ENCODE peak calls at places on chromosomes 7 and 10, in nine cellular contexts. M, Q, E, P, H, T, Y, G and W are unnamed samples.

GRCh38 chr7:80150621-80151273 is 16.1 kb downstream of the GNAI1 start:
- DNase-seq in T (no peak), Y (no peak), G (no peak), P (no peak), M (peak), E (no peak), Q (no peak), H (no peak), W (peak)

GRCh38 chr7:110253083-110253482 is 837.8 kb upstream of the LRRN3 start:
- DNase-seq in Y (no peak), G (no peak), T (no peak), M (no peak), Q (no peak), H (no peak), P (no peak), E (no peak), W (no peak)

GRCh38 chr10:75042292-75042974 is 69.0 kb upstream of the SAMD8 start:
- DNase-seq in M (peak), Y (no peak), T (no peak), H (peak), P (no peak), E (no peak), Q (no peak), G (no peak), W (peak)

GRCh38 chr10:102119417-102120141 is 589 bp downstream of the LDB1 start:
- DNase-seq in T (no peak), M (peak), P (peak), Y (peak), Q (peak), H (peak), G (peak), E (peak), W (peak)

GRCh38 chr7:138753611-138754010 is 44.2 kb upstream of the TMEM213 start:
- DNase-seq in Q (no peak), H (no peak), G (no peak), M (no peak), E (no peak), T (no peak), P (no peak), Y (no peak), W (no peak)

GRCh38 chr7:22156205-22156604 is 200.7 kb downstream of the RAPGEF5 start:
- DNase-seq in H (no peak), E (no peak), M (peak), G (no peak), T (no peak), P (no peak), Q (no peak), Y (no peak), W (peak)

GRCh38 chr10:31820096-31820495 is 108.5 kb downstream of the ARHGAP12 start:
- DNase-seq in P (no peak), E (no peak), Q (no peak), H (no peak), G (no peak), Y (no peak), T (no peak), M (no peak), W (no peak)

GRCh38 chr10:64682043-64682442 is 1160.8 kb downstream of the REEP3 start:
- DNase-seq in T (no peak), Q (no peak), Y (no peak), P (no peak), H (no peak), E (no peak), G (no peak), M (no peak), W (peak)

GRCh38 chr10:82288461-82288881 is 413.5 kb downstream of the NRG3 start:
- DNase-seq in Q (no peak), G (no peak), T (no peak), M (peak), P (peak), E (no peak), H (no peak), Y (no peak), W (no peak)

GRCh38 chr10:13187135-13187534 is 25.8 kb downstream of the MCM10 start:
- DNase-seq in P (no peak), T (no peak), M (no peak), Y (no peak), G (no peak), E (no peak), H (no peak), Q (no peak), W (no peak)

GRCh38 chr7:150755473-150756099 is 18.4 kb downstream of the GIMAP5 start:
- DNase-seq in G (no peak), P (no peak), H (no peak), Q (no peak), Y (no peak), M (peak), E (no peak), T (no peak), W (no peak)

GRCh38 chr7:65953890-65954289 is 28.1 kb downstream of the GUSB start:
- DNase-seq in T (no peak), Y (no peak), E (no peak), P (no peak), M (no peak), Q (no peak), H (peak), G (no peak), W (no peak)

DNA sequence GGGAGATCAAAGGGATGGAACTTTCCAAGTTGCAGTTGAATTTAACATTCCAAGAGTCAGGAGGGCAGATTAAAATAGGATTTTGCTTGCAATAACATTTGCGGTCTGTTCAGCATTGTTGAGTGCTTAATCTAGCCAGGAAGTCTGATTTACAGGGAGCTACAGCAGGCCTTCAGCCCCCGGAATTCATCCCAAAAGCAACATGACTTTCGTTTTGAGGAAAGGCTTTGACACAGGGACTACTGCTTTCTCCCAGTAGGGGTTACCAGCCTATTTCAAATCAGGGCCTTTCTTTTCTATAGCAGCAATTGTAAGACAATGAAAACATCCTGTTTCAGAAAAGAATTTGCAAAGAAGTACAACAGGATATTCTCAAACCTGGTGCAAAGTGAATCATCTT is 279.7 kb upstream of the PITRM1 start:
- DNase-seq in Y (peak), H (no peak), G (peak), M (peak), E (no peak), P (no peak), T (no peak), Q (no peak), W (peak)
- TF ChIP-seq CTCF in Y (no peak), H (no peak), G (no peak), M (peak), E (peak), P (peak), T (peak), Q (no peak), W (peak)

GRCh38 chr7:148932-149855 is 43.2 kb upstream of the FAM20C start:
- DNase-seq in H (peak), Y (peak), M (peak), Q (peak), E (peak), G (peak), T (peak), P (peak), W (peak)
- H3K4me3 ChIP-seq in H (peak), Y (peak), M (peak), Q (peak), E (peak), G (peak), T (peak), P (peak), W (peak)

GRCh38 chr10:68869623-68870022 is 31.5 kb upstream of the DDX50 start:
- DNase-seq in Q (no peak), P (no peak), M (peak), G (no peak), H (no peak), T (no peak), E (no peak), Y (no peak), W (peak)
- TF ChIP-seq CTCF in Q (no peak), P (no peak), M (no peak), G (no peak), H (no peak), T (no peak), E (no peak), Y (no peak), W (no peak)

GRCh38 chr7:99392046-99392445 is 16.4 kb downstream of the PDAP1 start:
- DNase-seq in E (peak), M (no peak), Y (no peak), T (no peak), Q (no peak), P (no peak), H (no peak), G (no peak), W (no peak)
- H3K4me3 ChIP-seq in E (peak), M (peak), Y (peak), T (peak), Q (peak), P (peak), H (no peak), G (peak), W (no peak)

GRCh38 chr7:70810558-70811139 is 321.3 kb upstream of the GALNT17 start:
- DNase-seq in E (no peak), P (no peak), M (no peak), T (no peak), Q (no peak), Y (no peak), H (no peak), G (no peak), W (no peak)

GRCh38 chr7:70808876-70809275 is 323.1 kb upstream of the GALNT17 start:
- DNase-seq in G (no peak), Q (no peak), E (no peak), H (no peak), M (no peak), Y (no peak), P (no peak), T (no peak), W (no peak)

GRCh38 chr7:70805360-70805759 is 326.6 kb upstream of the GALNT17 start:
- DNase-seq in H (no peak), P (no peak), G (no peak), Q (no peak), Y (no peak), E (no peak), M (no peak), T (no peak), W (no peak)

GRCh38 chr7:70812511-70812910 is 319.4 kb upstream of the GALNT17 start:
- DNase-seq in H (no peak), G (peak), Y (peak), T (no peak), Q (no peak), M (no peak), E (no peak), P (no peak), W (peak)

GRCh38 chr7:70807650-70808049 is 324.3 kb upstream of the GALNT17 start:
- DNase-seq in E (no peak), M (no peak), G (no peak), P (no peak), H (no peak), Q (no peak), T (no peak), Y (peak), W (no peak)
- TF ChIP-seq CTCF in E (no peak), M (no peak), G (no peak), P (no peak), H (no peak), Q (no peak), T (no peak), Y (peak), W (no peak)